ENCODE peak calls at places on chromosome 10, in four cellular contexts. One of them, this sample, is unnamed.

GRCh38 chr10:27525819-27526218 is 21.7 kb downstream of the RAB18 start:
- DNase-seq in HepG2: no peak
- DNase-seq in GM12878: no peak
- DNase-seq in K562: no peak
- DNase-seq in this sample: no peak

GRCh38 chr10:50625663-50626062 is 1.9 kb upstream of the SGMS1 start:
- DNase-seq in HepG2: no peak
- DNase-seq in K562: no peak
- DNase-seq in GM12878: no peak
- DNase-seq in this sample: no peak

GRCh38 chr10:99981581-99982199 is 28.1 kb downstream of the DNMBP start:
- DNase-seq in K562: no peak
- DNase-seq in GM12878: no peak
- DNase-seq in HepG2: no peak
- DNase-seq in this sample: no peak

GRCh38 chr10:131898713-131899112 is 2.1 kb upstream of the PPP2R2D start:
- DNase-seq in GM12878: no peak
- DNase-seq in K562: peak
- DNase-seq in HepG2: no peak
- DNase-seq in this sample: no peak

GRCh38 chr10:133150226-133150625 is 9.8 kb upstream of the KNDC1 start:
- DNase-seq in K562: no peak
- DNase-seq in HepG2: no peak
- DNase-seq in GM12878: no peak
- DNase-seq in this sample: no peak

GRCh38 chr10:116163732-116164131 is 109.3 kb downstream of the GFRA1 start:
- DNase-seq in HepG2: no peak
- DNase-seq in GM12878: no peak
- DNase-seq in K562: no peak
- DNase-seq in this sample: no peak

GRCh38 chr10:13882112-13882711 is 295.4 kb downstream of the PRPF18 start:
- DNase-seq in GM12878: no peak
- DNase-seq in K562: no peak
- DNase-seq in HepG2: no peak
- DNase-seq in this sample: no peak

GRCh38 chr10:58486821-58487220 is 25.9 kb upstream of the BICC1 start:
- DNase-seq in GM12878: no peak
- DNase-seq in K562: no peak
- DNase-seq in HepG2: no peak
- DNase-seq in this sample: no peak

GRCh38 chr10:91974960-91975359 is 51.4 kb downstream of the BTAF1 start:
- DNase-seq in HepG2: no peak
- DNase-seq in GM12878: peak
- DNase-seq in K562: no peak
- DNase-seq in this sample: no peak

GRCh38 chr10:74176380-74177139 is 25.5 kb downstream of the ADK start:
- DNase-seq in HepG2: peak
- DNase-seq in K562: peak
- DNase-seq in GM12878: peak
- DNase-seq in this sample: peak

GRCh38 chr10:16891375-16892313 is 74.4 kb upstream of the RSU1 start:
- DNase-seq in GM12878: no peak
- DNase-seq in K562: peak
- DNase-seq in HepG2: peak
- DNase-seq in this sample: no peak

GRCh38 chr10:128530301-128530700 is 404.1 kb upstream of the MKI67 start:
- DNase-seq in HepG2: no peak
- DNase-seq in GM12878: no peak
- DNase-seq in K562: peak
- DNase-seq in this sample: no peak

GRCh38 chr10:119348106-119348505 is 140.7 kb downstream of the GRK5 start:
- DNase-seq in GM12878: no peak
- DNase-seq in K562: no peak
- DNase-seq in HepG2: no peak
- DNase-seq in this sample: no peak

GRCh38 chr10:129685271-129685670 is 218.2 kb downstream of the MGMT start:
- DNase-seq in GM12878: no peak
- DNase-seq in K562: no peak
- DNase-seq in HepG2: no peak
- DNase-seq in this sample: no peak

GRCh38 chr10:43225004-43225786 is 41.7 kb downstream of the RASGEF1A start:
- DNase-seq in HepG2: no peak
- DNase-seq in K562: no peak
- DNase-seq in GM12878: no peak
- DNase-seq in this sample: no peak

GRCh38 chr10:9608592-9608991 is 1409.1 kb upstream of the CELF2 start:
- DNase-seq in K562: no peak
- DNase-seq in HepG2: no peak
- DNase-seq in GM12878: no peak
- DNase-seq in this sample: no peak

GRCh38 chr10:50503661-50504320 is 120.0 kb downstream of the SGMS1 start:
- DNase-seq in HepG2: no peak
- DNase-seq in K562: peak
- DNase-seq in GM12878: no peak
- DNase-seq in this sample: no peak

GRCh38 chr10:121605708-121606107 is 7.5 kb upstream of the FGFR2 start:
- DNase-seq in HepG2: peak
- DNase-seq in GM12878: no peak
- DNase-seq in K562: no peak
- DNase-seq in this sample: no peak

GRCh38 chr10:121078036-121078435 is 226.9 kb downstream of the WDR11 start:
- DNase-seq in HepG2: no peak
- DNase-seq in K562: no peak
- DNase-seq in GM12878: no peak
- DNase-seq in this sample: no peak

GRCh38 chr10:111076191-111076681 is 593 bp upstream of the ADRA2A start:
- DNase-seq in K562: peak
- DNase-seq in GM12878: no peak
- DNase-seq in HepG2: no peak
- DNase-seq in this sample: peak

GRCh38 chr10:116873134-116873533 is 23.8 kb downstream of the ENO4 start:
- DNase-seq in HepG2: no peak
- DNase-seq in GM12878: no peak
- DNase-seq in K562: no peak
- DNase-seq in this sample: no peak

GRCh38 chr10:100561005-100561404 is 25.3 kb downstream of the HIF1AN start:
- DNase-seq in K562: no peak
- DNase-seq in GM12878: no peak
- DNase-seq in HepG2: no peak
- DNase-seq in this sample: no peak

GRCh38 chr10:69335063-69335587 is 56.8 kb downstream of the HK1 start:
- DNase-seq in K562: peak
- DNase-seq in HepG2: no peak
- DNase-seq in GM12878: no peak
- DNase-seq in this sample: no peak

GRCh38 chr10:119368991-119369869 is 161.9 kb downstream of the GRK5 start:
- DNase-seq in K562: no peak
- DNase-seq in HepG2: no peak
- DNase-seq in GM12878: no peak
- DNase-seq in this sample: no peak

GRCh38 chr10:77131214-77131613 is 506.4 kb downstream of the KCNMA1 start:
- DNase-seq in GM12878: no peak
- DNase-seq in HepG2: no peak
- DNase-seq in K562: no peak
- DNase-seq in this sample: no peak

GRCh38 chr10:124717911-124718734 is 26.1 kb downstream of the FAM53B start:
- DNase-seq in GM12878: peak
- DNase-seq in HepG2: no peak
- DNase-seq in K562: peak
- DNase-seq in this sample: no peak

GRCh38 chr10:43417950-43418768 is 9.2 kb upstream of the HNRNPF start:
- DNase-seq in GM12878: peak
- DNase-seq in HepG2: peak
- DNase-seq in K562: peak
- DNase-seq in this sample: no peak

GRCh38 chr10:8137272-8137680 is 82.8 kb downstream of the GATA3 start:
- DNase-seq in HepG2: no peak
- DNase-seq in K562: no peak
- DNase-seq in GM12878: no peak
- DNase-seq in this sample: no peak

GRCh38 chr10:60208676-60209269 is 180.9 kb downstream of the ANK3 start:
- DNase-seq in GM12878: no peak
- DNase-seq in HepG2: peak
- DNase-seq in K562: peak
- DNase-seq in this sample: peak

GRCh38 chr10:96414303-96414702 is 55.5 kb upstream of the OPALIN start:
- DNase-seq in HepG2: no peak
- DNase-seq in GM12878: no peak
- DNase-seq in K562: no peak
- DNase-seq in this sample: no peak

GRCh38 chr10:114635101-114635500 is 23.0 kb downstream of the ABLIM1 start:
- DNase-seq in K562: no peak
- DNase-seq in HepG2: no peak
- DNase-seq in GM12878: no peak
- DNase-seq in this sample: no peak

GRCh38 chr10:119786117-119786769 is 60.4 kb downstream of the INPP5F start:
- DNase-seq in GM12878: no peak
- DNase-seq in HepG2: peak
- DNase-seq in K562: no peak
- DNase-seq in this sample: peak

GRCh38 chr10:43395571-43396060 is 13.4 kb downstream of the HNRNPF start:
- DNase-seq in HepG2: no peak
- DNase-seq in K562: peak
- DNase-seq in GM12878: no peak
- DNase-seq in this sample: no peak

GRCh38 chr10:32692174-32692573 is 246.2 kb downstream of the CCDC7 start:
- DNase-seq in GM12878: no peak
- DNase-seq in K562: no peak
- DNase-seq in HepG2: peak
- DNase-seq in this sample: no peak
- TF ChIP-seq BHLHE40 in GM12878: no peak
- TF ChIP-seq BHLHE40 in K562: no peak
- TF ChIP-seq BHLHE40 in HepG2: no peak
- TF ChIP-seq BHLHE40 in this sample: no peak

DNA sequence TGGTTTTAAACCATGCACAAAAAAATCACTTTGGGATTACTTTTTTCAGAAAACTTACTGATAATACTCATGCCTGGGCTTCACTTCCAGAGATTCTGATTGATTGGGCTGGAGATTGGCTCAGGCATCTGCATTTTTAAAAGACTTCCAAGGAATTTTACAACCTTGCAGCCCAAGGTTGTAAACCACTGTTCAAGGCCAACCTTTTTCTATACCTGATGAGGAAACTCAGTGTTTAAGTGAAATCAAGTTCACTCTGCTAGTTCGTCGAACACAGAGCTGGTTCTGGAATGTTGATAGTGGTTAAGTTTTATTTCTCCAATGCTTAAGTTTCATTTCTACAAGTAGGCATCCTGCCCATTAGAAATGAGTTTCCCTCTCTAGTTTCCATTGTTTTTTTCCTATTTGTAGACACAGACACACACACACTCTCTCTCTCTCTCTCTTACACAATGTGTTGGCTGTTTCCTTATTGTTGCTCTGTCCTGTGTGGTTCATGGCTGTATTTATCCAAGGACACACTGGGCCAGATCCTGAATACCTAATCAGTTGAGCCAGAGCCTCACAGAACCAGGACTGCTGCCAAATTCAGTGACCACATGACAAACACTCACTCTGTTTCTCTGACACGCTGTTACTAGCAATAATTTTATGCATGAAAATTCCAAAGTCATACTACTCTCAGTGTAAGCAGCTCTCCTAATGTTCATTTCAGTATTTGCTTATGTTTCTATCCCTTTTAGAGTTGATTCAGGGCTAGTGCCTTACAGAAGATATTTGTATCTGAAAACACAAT is 3.7 kb upstream of the IFIT1B start:
- DNase-seq in GM12878: no peak
- DNase-seq in HepG2: peak
- DNase-seq in K562: no peak
- DNase-seq in this sample: no peak
- TF ChIP-seq FOXK2 in GM12878: no peak
- TF ChIP-seq FOXK2 in HepG2: peak
- TF ChIP-seq FOXK2 in K562: peak
- TF ChIP-seq FOXK2 in this sample: no peak

DNA sequence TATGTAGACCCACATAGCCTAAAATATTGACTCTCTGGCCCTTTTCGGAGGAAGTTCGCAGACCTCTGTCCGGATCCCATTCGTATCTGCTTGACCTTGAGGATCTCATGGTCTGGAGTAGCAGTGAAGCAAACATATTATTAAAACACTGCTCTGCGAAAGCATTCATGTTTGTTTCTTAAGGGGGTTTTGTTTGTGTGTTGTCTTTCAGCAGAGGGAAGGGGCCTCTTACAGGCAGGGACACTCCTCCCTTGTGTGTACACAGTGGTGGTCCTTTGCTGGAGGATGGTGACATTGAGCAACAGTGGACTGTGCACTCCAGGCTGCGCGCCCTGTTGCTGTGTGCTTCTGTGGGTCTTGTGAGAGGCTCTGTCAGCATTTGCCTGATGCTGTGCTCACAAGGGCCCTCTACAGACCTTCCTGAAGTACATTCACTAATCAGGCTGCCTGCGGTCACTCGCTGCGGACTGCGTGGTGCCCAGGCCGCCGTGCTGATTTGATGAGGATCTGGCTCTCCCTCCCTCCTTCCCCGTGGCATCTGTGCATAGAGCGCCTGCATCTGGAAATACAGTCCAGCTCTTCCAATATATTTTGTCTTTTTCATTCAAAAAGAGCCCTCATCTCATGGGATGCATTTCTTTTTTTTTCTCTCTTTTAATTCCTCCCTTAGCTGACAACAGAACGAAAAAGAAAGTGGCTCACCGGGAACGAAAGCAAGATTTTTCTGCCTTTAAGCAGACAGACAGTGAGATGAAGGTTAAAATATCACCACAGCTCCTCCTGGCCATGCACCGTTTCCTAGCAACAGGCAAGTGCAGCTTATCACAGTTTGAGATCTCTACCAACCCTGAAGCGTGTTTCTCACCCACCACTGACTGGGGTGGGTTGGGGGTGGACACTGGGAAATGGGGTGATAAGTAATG is 135.8 kb downstream of the CNNM2 start:
- DNase-seq in HepG2: peak
- DNase-seq in K562: peak
- DNase-seq in GM12878: peak
- DNase-seq in this sample: peak
- TF ChIP-seq SP1 in HepG2: peak
- TF ChIP-seq SP1 in K562: no peak
- TF ChIP-seq SP1 in GM12878: no peak
- TF ChIP-seq SP1 in this sample: no peak

GRCh38 chr10:126288547-126289493 is 99.5 kb downstream of the ADAM12 start:
- DNase-seq in K562: no peak
- DNase-seq in HepG2: no peak
- DNase-seq in GM12878: no peak
- DNase-seq in this sample: no peak

GRCh38 chr10:126294451-126294850 is 93.8 kb downstream of the ADAM12 start:
- DNase-seq in K562: no peak
- DNase-seq in HepG2: no peak
- DNase-seq in GM12878: no peak
- DNase-seq in this sample: no peak

DNA sequence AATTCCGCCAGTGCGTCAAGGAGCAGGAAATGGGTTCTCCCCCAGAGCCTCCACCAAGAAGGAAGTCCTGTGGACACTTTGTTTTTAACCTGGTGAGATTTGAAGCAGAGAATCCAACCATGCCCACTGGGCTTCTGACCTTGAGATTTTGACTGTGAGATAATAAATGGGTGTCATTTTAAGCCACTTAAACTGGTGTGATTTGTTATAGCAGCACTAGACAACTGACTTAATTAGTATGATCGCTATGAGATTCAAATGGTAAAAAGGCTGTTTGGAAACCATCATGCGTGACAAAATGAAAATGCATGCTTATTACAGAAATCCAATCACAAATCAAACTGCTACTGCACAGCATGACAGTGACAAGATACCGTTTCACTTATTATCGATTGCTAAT is 98.0 kb downstream of the ADAM12 start:
- DNase-seq in HepG2: no peak
- DNase-seq in K562: no peak
- DNase-seq in GM12878: no peak
- DNase-seq in this sample: no peak
- TF ChIP-seq BHLHE40 in HepG2: no peak
- TF ChIP-seq BHLHE40 in K562: no peak
- TF ChIP-seq BHLHE40 in GM12878: no peak
- TF ChIP-seq BHLHE40 in this sample: no peak

This sample was measured in HEK293T.